ENCODE peak calls at places on chromosomes 6 and 20, in six cellular contexts. E is left cardiac atrium; G is stimulated activated effector memory CD8-positive, alpha-beta T cell treated with anti-CD3 and anti-CD28 coated beads, Interleukin-12 subunit alpha, Interleukin-12 subunit beta, amount 100 ng/mL, for 72 hours; D is neural progenitor cell; I is left lung; X is MM.1S. Q is an unnamed sample.

GRCh38 chr6:168451805-168452204 is 10.8 kb downstream of the SMOC2 start:
- DNase-seq in E (no peak), G (no peak), D (peak; percentile 50), I (no peak), X (no peak), Q (no peak)

GRCh38 chr6:2166717-2167116 is 78.7 kb downstream of the GMDS start:
- DNase-seq in E (no peak), G (no peak), D (no peak), I (no peak), X (no peak), Q (no peak)

GRCh38 chr6:16241321-16241689 is 2.9 kb downstream of the GMPR start:
- DNase-seq in E (no peak), G (no peak), D (no peak), I (no peak), X (no peak), Q (no peak)

GRCh38 chr6:138572200-138572875 is 73.0 kb upstream of the NHSL1 start:
- DNase-seq in E (peak; percentile 77), G (no peak), D (peak; percentile 91), I (peak; percentile 81), X (no peak), Q (peak; percentile 62)

GRCh38 chr20:17928633-17929311 is 39.8 kb downstream of the SNX5 start:
- DNase-seq in E (no peak), G (no peak), D (no peak), I (no peak), X (no peak), Q (no peak)

GRCh38 chr6:140609956-140610355 is 1235.5 kb upstream of the CITED2 start:
- DNase-seq in E (no peak), G (no peak), D (no peak), I (no peak), X (no peak), Q (no peak)

GRCh38 chr6:128882560-128882959 is 378 bp upstream of the LAMA2 start:
- DNase-seq in E (no peak), G (no peak), D (peak; percentile 7), I (no peak), X (no peak), Q (no peak)

GRCh38 chr20:52496191-52496590 is 304.6 kb upstream of the ZFP64 start:
- DNase-seq in E (no peak), G (no peak), D (no peak), I (no peak), X (no peak), Q (peak; percentile 36)

GRCh38 chr6:80363501-80363900 is 257.0 kb downstream of the BCKDHB start:
- DNase-seq in E (no peak), G (no peak), D (no peak), I (no peak), X (no peak), Q (peak; percentile 42)

GRCh38 chr6:128230267-128230989 is 290.0 kb downstream of the PTPRK start:
- DNase-seq in E (no peak), G (no peak), D (no peak), I (no peak), X (no peak), Q (no peak)

GRCh38 chr20:37936451-37936850 is 33.5 kb downstream of the VSTM2L start:
- DNase-seq in E (no peak), G (no peak), D (no peak), I (no peak), X (no peak), Q (no peak)

GRCh38 chr6:227074-227782 is 65.1 kb upstream of the DUSP22 start:
- DNase-seq in E (no peak), G (no peak), D (no peak), I (no peak), X (no peak), Q (no peak)

GRCh38 chr20:9838378-9839295 is at the start of gene PAK5:
- DNase-seq in E (peak; percentile 31), G (no peak), D (peak; percentile 96), I (peak; percentile 61), X (peak; percentile 84), Q (no peak)

GRCh38 chr6:31922942-31923341 is 4.6 kb upstream of the C2 start:
- DNase-seq in E (no peak), G (no peak), D (peak; percentile 39), I (no peak), X (no peak), Q (no peak)

GRCh38 chr20:41087777-41088176 is 49.6 kb upstream of the PLCG1 start:
- DNase-seq in E (no peak), G (no peak), D (no peak), I (no peak), X (no peak), Q (no peak)

GRCh38 chr20:10857362-10858070 is 183.7 kb upstream of the JAG1 start:
- DNase-seq in E (peak; percentile 30), G (no peak), D (no peak), I (peak; percentile 53), X (no peak), Q (no peak)

GRCh38 chr6:98927534-98927933 is 20.2 kb downstream of the FBXL4 start:
- DNase-seq in E (no peak), G (no peak), D (no peak), I (no peak), X (no peak), Q (no peak)

GRCh38 chr6:100134703-100135102 is 140.7 kb upstream of the MCHR2 start:
- DNase-seq in E (no peak), G (no peak), D (no peak), I (no peak), X (no peak), Q (no peak)

GRCh38 chr6:39426057-39426592 is 103.6 kb upstream of the KCNK16 start:
- DNase-seq in E (no peak), G (no peak), D (no peak), I (no peak), X (no peak), Q (peak; percentile 59)

GRCh38 chr6:136616527-136616926 is 66.3 kb upstream of the MAP7 start:
- DNase-seq in E (no peak), G (no peak), D (no peak), I (no peak), X (no peak), Q (no peak)

GRCh38 chr6:104887350-104887749 is 27.6 kb upstream of the HACE1 start:
- DNase-seq in E (no peak), G (no peak), D (peak; percentile 74), I (no peak), X (peak; percentile 15), Q (peak; percentile 6)

GRCh38 chr20:46670228-46670584 is 18.9 kb upstream of the SLC13A3 start:
- DNase-seq in E (no peak), G (no peak), D (no peak), I (no peak), X (no peak), Q (no peak)

GRCh38 chr20:46406986-46407670 is 713 bp upstream of the ELMO2 start:
- DNase-seq in E (peak; percentile 72), G (peak; percentile 73), D (peak; percentile 42), I (peak; percentile 78), X (peak; percentile 71), Q (no peak)

GRCh38 chr20:47490795-47491194 is 10.9 kb upstream of the NCOA3 start:
- DNase-seq in E (no peak), G (no peak), D (no peak), I (no peak), X (no peak), Q (no peak)

GRCh38 chr6:57822896-57823358 is 505.5 kb downstream of the PRIM2 start:
- DNase-seq in E (no peak), G (no peak), D (peak; percentile 4), I (no peak), X (no peak), Q (no peak)

GRCh38 chr6:4675086-4675485 is 101.1 kb upstream of the CDYL start:
- DNase-seq in E (no peak), G (no peak), D (no peak), I (no peak), X (no peak), Q (no peak)

GRCh38 chr20:63363981-63364536 is 2.9 kb upstream of the CHRNA4 start:
- DNase-seq in E (no peak), G (no peak), D (peak; percentile 48), I (no peak), X (no peak), Q (no peak)

GRCh38 chr6:157224178-157224956 is 99.0 kb downstream of the TMEM242 start:
- DNase-seq in E (no peak), G (no peak), D (no peak), I (no peak), X (no peak), Q (no peak)

GRCh38 chr20:16966276-16966880 is 218.2 kb downstream of the OTOR start:
- DNase-seq in E (no peak), G (no peak), D (no peak), I (no peak), X (no peak), Q (no peak)

GRCh38 chr20:23132293-23132929 is 46.3 kb upstream of the CD93 start:
- DNase-seq in E (no peak), G (no peak), D (no peak), I (peak; percentile 37), X (no peak), Q (no peak)

Q was measured in GM04504.